ENCODE peak calls at places on chromosomes 1 and 21, in nine cellular contexts. T is sigmoid colon; C is MG63; S is NCI-H345; J is activated naive CD4-positive, alpha-beta T cell treated with Interleukin-2 at 50 U/mL for 16 hours; O is activated CD4-positive, alpha-beta T cell treated with anti-CD3 and anti-CD28 coated beads, Interleukin-2, amount 10 ng/mL, durations not matched to agents 7 days and 5 days; F is left ventricle myocardium inferior; R is amygdala; G is ELF-1. U is an unnamed sample.
A peak's percentile ranks its signal among the peaks of the same experiment; 100 is the strongest.

GRCh38 chr21:38712076-38712475 is 93.7 kb upstream of the ETS2 start:
- DNase-seq in T (no peak), C (peak; percentile 63), S (peak; percentile 78), J (no peak), O (no peak), F (no peak), R (no peak), G (peak; percentile 78), U (no peak)

GRCh38 chr1:21264913-21265312 is 25.4 kb downstream of the ECE1 start:
- DNase-seq in T (no peak), C (peak; percentile 82), S (no peak), J (no peak), O (no peak), F (no peak), R (no peak), G (peak; percentile 75), U (no peak)

GRCh38 chr1:227885135-227885647 is 62.5 kb downstream of the WNT9A start:
- DNase-seq in T (peak; percentile 70), C (no peak), S (no peak), J (peak; percentile 24), O (peak; percentile 53), F (no peak), R (no peak), G (no peak), U (peak; percentile 37)

GRCh38 chr1:25781130-25781433 is 18.9 kb upstream of the SELENON start:
- DNase-seq in T (no peak), C (no peak), S (no peak), J (no peak), O (no peak), F (no peak), R (no peak), G (no peak), U (no peak)

GRCh38 chr21:32383812-32384211 is 9.0 kb downstream of the URB1 start:
- DNase-seq in T (no peak), C (no peak), S (no peak), J (no peak), O (no peak), F (no peak), R (no peak), G (no peak), U (no peak)

GRCh38 chr1:17437260-17438175 is 2.0 kb downstream of the RCC2 start:
- DNase-seq in T (no peak), C (peak; percentile 50), S (peak; percentile 74), J (peak; percentile 65), O (peak; percentile 46), F (peak; percentile 46), R (no peak), G (no peak), U (peak; percentile 68)

GRCh38 chr1:113390871-113391642 is 742 bp downstream of the MAGI3 start:
- DNase-seq in T (peak; percentile 80), C (peak; percentile 57), S (peak; percentile 41), J (peak; percentile 54), O (peak; percentile 52), F (peak; percentile 48), R (no peak), G (peak; percentile 69), U (peak; percentile 58)

GRCh38 chr1:47776554-47777156 is 220.5 kb downstream of the TRABD2B start:
- DNase-seq in T (no peak), C (no peak), S (peak; percentile 83), J (no peak), O (no peak), F (no peak), R (no peak), G (no peak), U (no peak)

GRCh38 chr1:103220503-103221095 is 112.3 kb upstream of the COL11A1 start:
- DNase-seq in T (no peak), C (no peak), S (no peak), J (no peak), O (no peak), F (no peak), R (no peak), G (no peak), U (no peak)

GRCh38 chr1:88736633-88737248 is 52.7 kb downstream of the PKN2 start:
- DNase-seq in T (no peak), C (no peak), S (no peak), J (peak; percentile 17), O (peak; percentile 52), F (no peak), R (no peak), G (peak; percentile 70), U (peak; percentile 44)

GRCh38 chr1:50978852-50979781 is 9.1 kb downstream of the CDKN2C start:
- DNase-seq in T (no peak), C (peak; percentile 32), S (peak; percentile 77), J (no peak), O (peak; percentile 27), F (no peak), R (no peak), G (no peak), U (no peak)

GRCh38 chr1:229526695-229527094 is 18.6 kb upstream of the NUP133 start:
- DNase-seq in T (no peak), C (no peak), S (no peak), J (no peak), O (no peak), F (no peak), R (no peak), G (no peak), U (no peak)

GRCh38 chr21:43644609-43645008 is 14.7 kb downstream of the HSF2BP start:
- DNase-seq in T (no peak), C (peak; percentile 69), S (no peak), J (no peak), O (no peak), F (no peak), R (no peak), G (no peak), U (no peak)

GRCh38 chr1:244388961-244389360 is 62.7 kb downstream of the ADSS2 start:
- DNase-seq in T (no peak), C (no peak), S (no peak), J (no peak), O (no peak), F (no peak), R (no peak), G (no peak), U (no peak)

GRCh38 chr21:45109831-45110492 is 35.6 kb downstream of the ADARB1 start:
- DNase-seq in T (no peak), C (no peak), S (peak; percentile 13), J (peak; percentile 32), O (peak; percentile 53), F (no peak), R (no peak), G (no peak), U (peak; percentile 64)

U was measured in stimulated activated CD8-positive, alpha-beta memory T cell treated with anti-CD3 and anti-CD28 coated beads, Interleukin-4, amount 100 ng/mL, for 48 hours.